ENCODE peak calls at places on chromosome 6, in ten cellular contexts. M is activated T-helper 1 cell treated with anti-CD3 and anti-CD28 coated beads, Interleukin-2, amount 50 U/mL, for 16 hours; T is epithelial cell of proximal tubule; Q is psoas muscle; H is NCI-H146; U is caudate nucleus; K is stimulated activated CD4-positive, alpha-beta T cell treated with anti-CD3 and anti-CD28 coated beads, Interleukin-12 subunit alpha, Interleukin-12 subunit beta, amount 100 ng/mL, for 4 hours; C is HFFc6; Z is HEK293T; R is NCI-H1092. D is an unnamed sample.

GRCh38 chr6:80143312-80143960 is 37.0 kb downstream of the BCKDHB start:
- DNase-seq in C (peak), M (no peak), Q (peak), R (no peak), U (no peak), T (peak), H (no peak), K (no peak), Z (no peak), D (no peak)

GRCh38 chr6:38396209-38396608 is 243.5 kb downstream of the BTBD9 start:
- DNase-seq in M (no peak), K (no peak), Q (no peak), Z (no peak), H (no peak), C (no peak), R (no peak), U (no peak), T (no peak), D (no peak)

GRCh38 chr6:111921108-111921507 is 47.9 kb upstream of the FYN start:
- DNase-seq in T (no peak), K (no peak), C (no peak), H (peak), Q (no peak), Z (no peak), R (peak), M (no peak), U (no peak), D (no peak)

GRCh38 chr6:35487653-35488516 is 9.0 kb downstream of the TEAD3 start:
- DNase-seq in T (no peak), H (no peak), M (no peak), C (peak), U (no peak), K (no peak), Z (no peak), R (no peak), Q (no peak), D (peak)

GRCh38 chr6:87936065-87936464 is 111.6 kb upstream of the SPACA1 start:
- DNase-seq in M (no peak), H (no peak), C (no peak), Q (no peak), T (no peak), Z (no peak), U (no peak), R (no peak), K (no peak), D (no peak)

GRCh38 chr6:89063881-89064280 is 16.7 kb upstream of the PNRC1 start:
- DNase-seq in M (no peak), U (no peak), Q (no peak), K (no peak), R (no peak), T (no peak), Z (no peak), C (no peak), H (no peak), D (no peak)

GRCh38 chr6:16743661-16744210 is 17.5 kb downstream of the ATXN1 start:
- DNase-seq in M (no peak), R (no peak), T (no peak), Q (no peak), U (no peak), Z (no peak), H (no peak), K (no peak), C (no peak), D (no peak)

GRCh38 chr6:95593025-95593424 is 15.7 kb downstream of the MANEA start:
- DNase-seq in Z (no peak), U (no peak), T (no peak), R (no peak), K (no peak), M (no peak), C (no peak), H (no peak), Q (no peak), D (no peak)

GRCh38 chr6:14337157-14337556 is 219.6 kb downstream of the CD83 start:
- DNase-seq in M (no peak), Q (no peak), Z (no peak), R (no peak), C (no peak), T (no peak), U (no peak), H (no peak), K (no peak), D (peak)

GRCh38 chr6:145428656-145429173 is 306.6 kb downstream of the EPM2A start:
- DNase-seq in M (no peak), H (no peak), R (no peak), K (no peak), Q (no peak), Z (no peak), C (no peak), T (no peak), U (no peak), D (no peak)

GRCh38 chr6:34132486-34133185 is 13.3 kb downstream of the GRM4 start:
- DNase-seq in K (no peak), H (no peak), M (no peak), R (no peak), Z (peak), U (no peak), Q (no peak), T (no peak), C (peak), D (no peak)

GRCh38 chr6:144413418-144413817 is 128.3 kb downstream of the UTRN start:
- DNase-seq in R (no peak), C (no peak), Z (no peak), T (no peak), K (no peak), U (no peak), M (no peak), H (no peak), Q (no peak), D (no peak)

GRCh38 chr6:100538086-100538485 is 73.4 kb upstream of the SIM1 start:
- DNase-seq in C (no peak), Z (no peak), T (peak), U (no peak), Q (no peak), M (no peak), R (no peak), H (no peak), K (no peak), D (no peak)

GRCh38 chr6:136087986-136088385 is 162.1 kb downstream of the MTFR2 start:
- DNase-seq in U (no peak), M (no peak), H (no peak), R (no peak), Z (no peak), C (no peak), Q (no peak), T (no peak), K (no peak), D (no peak)

D was measured in GF-D8.